ENCODE peak calls at places on chromosomes 5 and 9, in six cellular contexts. One of them, this sample, is unnamed.

GRCh38 chr5:4942831-4943178 is 197.3 kb upstream of the ADAMTS16 start:
- DNase-seq in dermis microvascular lymphatic vessel endothelial cell: no peak
- DNase-seq in stimulated activated CD8-positive, alpha-beta memory T cell treated with anti-CD3 and anti-CD28 coated beads, Interleukin-2, amount 100 ng/mL, for 48 hours: no peak
- DNase-seq in AG09309: no peak
- DNase-seq in activated T-cell treated with anti-CD3 and anti-CD28 coated beads for 4 hours: no peak
- DNase-seq in fibroblast of gingiva: no peak
- DNase-seq in this sample: no peak

GRCh38 chr5:175343292-175343691 is 100.7 kb downstream of the DRD1 start:
- DNase-seq in fibroblast of gingiva: no peak
- DNase-seq in activated T-cell treated with anti-CD3 and anti-CD28 coated beads for 4 hours: no peak
- DNase-seq in dermis microvascular lymphatic vessel endothelial cell: no peak
- DNase-seq in AG09309: no peak
- DNase-seq in stimulated activated CD8-positive, alpha-beta memory T cell treated with anti-CD3 and anti-CD28 coated beads, Interleukin-2, amount 100 ng/mL, for 48 hours: no peak
- DNase-seq in this sample: no peak

GRCh38 chr9:99823392-99824377 is 2.0 kb downstream of the NR4A3 start:
- DNase-seq in activated T-cell treated with anti-CD3 and anti-CD28 coated beads for 4 hours: peak; percentile 92
- DNase-seq in stimulated activated CD8-positive, alpha-beta memory T cell treated with anti-CD3 and anti-CD28 coated beads, Interleukin-2, amount 100 ng/mL, for 48 hours: peak; percentile 86
- DNase-seq in dermis microvascular lymphatic vessel endothelial cell: peak; percentile 31
- DNase-seq in AG09309: no peak
- DNase-seq in fibroblast of gingiva: peak; percentile 43
- DNase-seq in this sample: no peak

GRCh38 chr9:3191715-3192114 is 334.1 kb downstream of the RFX3 start:
- DNase-seq in dermis microvascular lymphatic vessel endothelial cell: no peak
- DNase-seq in activated T-cell treated with anti-CD3 and anti-CD28 coated beads for 4 hours: no peak
- DNase-seq in AG09309: no peak
- DNase-seq in stimulated activated CD8-positive, alpha-beta memory T cell treated with anti-CD3 and anti-CD28 coated beads, Interleukin-2, amount 100 ng/mL, for 48 hours: no peak
- DNase-seq in fibroblast of gingiva: no peak
- DNase-seq in this sample: no peak

GRCh38 chr5:154287136-154287535 is 96.6 kb downstream of the GALNT10 start:
- DNase-seq in stimulated activated CD8-positive, alpha-beta memory T cell treated with anti-CD3 and anti-CD28 coated beads, Interleukin-2, amount 100 ng/mL, for 48 hours: no peak
- DNase-seq in AG09309: no peak
- DNase-seq in dermis microvascular lymphatic vessel endothelial cell: peak; percentile 93
- DNase-seq in fibroblast of gingiva: peak; percentile 52
- DNase-seq in activated T-cell treated with anti-CD3 and anti-CD28 coated beads for 4 hours: no peak
- DNase-seq in this sample: peak; percentile 62

GRCh38 chr5:137619191-137619870 is 116.6 kb downstream of the KLHL3 start:
- DNase-seq in fibroblast of gingiva: peak; percentile 93
- DNase-seq in AG09309: peak; percentile 91
- DNase-seq in activated T-cell treated with anti-CD3 and anti-CD28 coated beads for 4 hours: no peak
- DNase-seq in stimulated activated CD8-positive, alpha-beta memory T cell treated with anti-CD3 and anti-CD28 coated beads, Interleukin-2, amount 100 ng/mL, for 48 hours: no peak
- DNase-seq in dermis microvascular lymphatic vessel endothelial cell: no peak
- DNase-seq in this sample: peak; percentile 74

GRCh38 chr5:158812381-158812780 is 287.3 kb downstream of the EBF1 start:
- DNase-seq in dermis microvascular lymphatic vessel endothelial cell: peak; percentile 75
- DNase-seq in AG09309: no peak
- DNase-seq in activated T-cell treated with anti-CD3 and anti-CD28 coated beads for 4 hours: peak; percentile 18
- DNase-seq in stimulated activated CD8-positive, alpha-beta memory T cell treated with anti-CD3 and anti-CD28 coated beads, Interleukin-2, amount 100 ng/mL, for 48 hours: peak; percentile 8
- DNase-seq in fibroblast of gingiva: no peak
- DNase-seq in this sample: no peak

GRCh38 chr5:66134407-66134843 is 9.7 kb upstream of the SREK1 start:
- DNase-seq in activated T-cell treated with anti-CD3 and anti-CD28 coated beads for 4 hours: no peak
- DNase-seq in AG09309: no peak
- DNase-seq in stimulated activated CD8-positive, alpha-beta memory T cell treated with anti-CD3 and anti-CD28 coated beads, Interleukin-2, amount 100 ng/mL, for 48 hours: no peak
- DNase-seq in dermis microvascular lymphatic vessel endothelial cell: peak; percentile 50
- DNase-seq in fibroblast of gingiva: no peak
- DNase-seq in this sample: no peak

GRCh38 chr5:141864371-141865370 is 13.5 kb downstream of the PCDH1 start:
- DNase-seq in dermis microvascular lymphatic vessel endothelial cell: no peak
- DNase-seq in activated T-cell treated with anti-CD3 and anti-CD28 coated beads for 4 hours: no peak
- DNase-seq in stimulated activated CD8-positive, alpha-beta memory T cell treated with anti-CD3 and anti-CD28 coated beads, Interleukin-2, amount 100 ng/mL, for 48 hours: no peak
- DNase-seq in fibroblast of gingiva: no peak
- DNase-seq in AG09309: no peak
- DNase-seq in this sample: no peak

GRCh38 chr9:38315085-38315595 is 77.4 kb upstream of the ALDH1B1 start:
- DNase-seq in activated T-cell treated with anti-CD3 and anti-CD28 coated beads for 4 hours: no peak
- DNase-seq in stimulated activated CD8-positive, alpha-beta memory T cell treated with anti-CD3 and anti-CD28 coated beads, Interleukin-2, amount 100 ng/mL, for 48 hours: no peak
- DNase-seq in dermis microvascular lymphatic vessel endothelial cell: no peak
- DNase-seq in AG09309: no peak
- DNase-seq in fibroblast of gingiva: no peak
- DNase-seq in this sample: no peak

GRCh38 chr5:1507457-1507856 is 16.3 kb downstream of the LPCAT1 start:
- DNase-seq in AG09309: no peak
- DNase-seq in fibroblast of gingiva: no peak
- DNase-seq in activated T-cell treated with anti-CD3 and anti-CD28 coated beads for 4 hours: no peak
- DNase-seq in dermis microvascular lymphatic vessel endothelial cell: no peak
- DNase-seq in stimulated activated CD8-positive, alpha-beta memory T cell treated with anti-CD3 and anti-CD28 coated beads, Interleukin-2, amount 100 ng/mL, for 48 hours: no peak
- DNase-seq in this sample: no peak

GRCh38 chr5:759111-759741 is 25.3 kb downstream of the ZDHHC11B start:
- DNase-seq in AG09309: no peak
- DNase-seq in fibroblast of gingiva: no peak
- DNase-seq in stimulated activated CD8-positive, alpha-beta memory T cell treated with anti-CD3 and anti-CD28 coated beads, Interleukin-2, amount 100 ng/mL, for 48 hours: no peak
- DNase-seq in activated T-cell treated with anti-CD3 and anti-CD28 coated beads for 4 hours: no peak
- DNase-seq in dermis microvascular lymphatic vessel endothelial cell: peak; percentile 22
- DNase-seq in this sample: no peak

GRCh38 chr9:22142681-22143080 is 133.6 kb upstream of the CDKN2B start:
- DNase-seq in AG09309: no peak
- DNase-seq in activated T-cell treated with anti-CD3 and anti-CD28 coated beads for 4 hours: no peak
- DNase-seq in stimulated activated CD8-positive, alpha-beta memory T cell treated with anti-CD3 and anti-CD28 coated beads, Interleukin-2, amount 100 ng/mL, for 48 hours: no peak
- DNase-seq in dermis microvascular lymphatic vessel endothelial cell: peak; percentile 68
- DNase-seq in fibroblast of gingiva: peak; percentile 4
- DNase-seq in this sample: no peak

GRCh38 chr9:99421369-99421768 is 199.3 kb downstream of the SEC61B start:
- DNase-seq in stimulated activated CD8-positive, alpha-beta memory T cell treated with anti-CD3 and anti-CD28 coated beads, Interleukin-2, amount 100 ng/mL, for 48 hours: no peak
- DNase-seq in fibroblast of gingiva: no peak
- DNase-seq in dermis microvascular lymphatic vessel endothelial cell: no peak
- DNase-seq in activated T-cell treated with anti-CD3 and anti-CD28 coated beads for 4 hours: no peak
- DNase-seq in AG09309: no peak
- DNase-seq in this sample: no peak

GRCh38 chr9:93575706-93576295 is 583 bp upstream of the PHF2 start:
- DNase-seq in AG09309: no peak
- DNase-seq in dermis microvascular lymphatic vessel endothelial cell: peak; percentile 32
- DNase-seq in activated T-cell treated with anti-CD3 and anti-CD28 coated beads for 4 hours: peak; percentile 45
- DNase-seq in stimulated activated CD8-positive, alpha-beta memory T cell treated with anti-CD3 and anti-CD28 coated beads, Interleukin-2, amount 100 ng/mL, for 48 hours: peak; percentile 40
- DNase-seq in fibroblast of gingiva: peak; percentile 44
- DNase-seq in this sample: no peak

GRCh38 chr5:142176255-142176654 is 67.7 kb downstream of the NDFIP1 start:
- DNase-seq in activated T-cell treated with anti-CD3 and anti-CD28 coated beads for 4 hours: no peak
- DNase-seq in dermis microvascular lymphatic vessel endothelial cell: no peak
- DNase-seq in fibroblast of gingiva: no peak
- DNase-seq in AG09309: no peak
- DNase-seq in stimulated activated CD8-positive, alpha-beta memory T cell treated with anti-CD3 and anti-CD28 coated beads, Interleukin-2, amount 100 ng/mL, for 48 hours: no peak
- DNase-seq in this sample: no peak

GRCh38 chr9:84266087-84266561 is 74.4 kb downstream of the SLC28A3 start:
- DNase-seq in activated T-cell treated with anti-CD3 and anti-CD28 coated beads for 4 hours: no peak
- DNase-seq in AG09309: no peak
- DNase-seq in dermis microvascular lymphatic vessel endothelial cell: peak; percentile 2
- DNase-seq in stimulated activated CD8-positive, alpha-beta memory T cell treated with anti-CD3 and anti-CD28 coated beads, Interleukin-2, amount 100 ng/mL, for 48 hours: no peak
- DNase-seq in fibroblast of gingiva: no peak
- DNase-seq in this sample: no peak

GRCh38 chr5:115813719-115814118 is 2.7 kb downstream of the CDO1 start:
- DNase-seq in dermis microvascular lymphatic vessel endothelial cell: no peak
- DNase-seq in activated T-cell treated with anti-CD3 and anti-CD28 coated beads for 4 hours: no peak
- DNase-seq in stimulated activated CD8-positive, alpha-beta memory T cell treated with anti-CD3 and anti-CD28 coated beads, Interleukin-2, amount 100 ng/mL, for 48 hours: no peak
- DNase-seq in AG09309: no peak
- DNase-seq in fibroblast of gingiva: no peak
- DNase-seq in this sample: no peak

GRCh38 chr5:84298628-84299027 is 86.1 kb downstream of the EDIL3 start:
- DNase-seq in fibroblast of gingiva: no peak
- DNase-seq in activated T-cell treated with anti-CD3 and anti-CD28 coated beads for 4 hours: no peak
- DNase-seq in AG09309: no peak
- DNase-seq in stimulated activated CD8-positive, alpha-beta memory T cell treated with anti-CD3 and anti-CD28 coated beads, Interleukin-2, amount 100 ng/mL, for 48 hours: no peak
- DNase-seq in dermis microvascular lymphatic vessel endothelial cell: no peak
- DNase-seq in this sample: no peak

GRCh38 chr9:134297082-134297415 is 29.2 kb upstream of the RXRA start:
- DNase-seq in dermis microvascular lymphatic vessel endothelial cell: no peak
- DNase-seq in stimulated activated CD8-positive, alpha-beta memory T cell treated with anti-CD3 and anti-CD28 coated beads, Interleukin-2, amount 100 ng/mL, for 48 hours: no peak
- DNase-seq in fibroblast of gingiva: no peak
- DNase-seq in activated T-cell treated with anti-CD3 and anti-CD28 coated beads for 4 hours: no peak
- DNase-seq in AG09309: no peak
- DNase-seq in this sample: no peak

GRCh38 chr9:137435381-137435891 is 5.7 kb downstream of the ENTPD8 start:
- DNase-seq in fibroblast of gingiva: no peak
- DNase-seq in stimulated activated CD8-positive, alpha-beta memory T cell treated with anti-CD3 and anti-CD28 coated beads, Interleukin-2, amount 100 ng/mL, for 48 hours: no peak
- DNase-seq in dermis microvascular lymphatic vessel endothelial cell: no peak
- DNase-seq in activated T-cell treated with anti-CD3 and anti-CD28 coated beads for 4 hours: no peak
- DNase-seq in AG09309: no peak
- DNase-seq in this sample: no peak

GRCh38 chr9:114954986-114955623 is 24.7 kb upstream of the TNFSF8 start:
- DNase-seq in AG09309: no peak
- DNase-seq in activated T-cell treated with anti-CD3 and anti-CD28 coated beads for 4 hours: no peak
- DNase-seq in stimulated activated CD8-positive, alpha-beta memory T cell treated with anti-CD3 and anti-CD28 coated beads, Interleukin-2, amount 100 ng/mL, for 48 hours: no peak
- DNase-seq in dermis microvascular lymphatic vessel endothelial cell: no peak
- DNase-seq in fibroblast of gingiva: no peak
- DNase-seq in this sample: no peak

GRCh38 chr5:123429993-123430392 is 6.8 kb upstream of the CEP120 start:
- DNase-seq in activated T-cell treated with anti-CD3 and anti-CD28 coated beads for 4 hours: no peak
- DNase-seq in fibroblast of gingiva: peak; percentile 90
- DNase-seq in dermis microvascular lymphatic vessel endothelial cell: peak; percentile 47
- DNase-seq in stimulated activated CD8-positive, alpha-beta memory T cell treated with anti-CD3 and anti-CD28 coated beads, Interleukin-2, amount 100 ng/mL, for 48 hours: no peak
- DNase-seq in AG09309: peak; percentile 88
- DNase-seq in this sample: no peak

GRCh38 chr5:139854953-139855352 is 59.3 kb downstream of the PSD2 start:
- DNase-seq in fibroblast of gingiva: no peak
- DNase-seq in dermis microvascular lymphatic vessel endothelial cell: no peak
- DNase-seq in activated T-cell treated with anti-CD3 and anti-CD28 coated beads for 4 hours: no peak
- DNase-seq in stimulated activated CD8-positive, alpha-beta memory T cell treated with anti-CD3 and anti-CD28 coated beads, Interleukin-2, amount 100 ng/mL, for 48 hours: no peak
- DNase-seq in AG09309: no peak
- DNase-seq in this sample: no peak

GRCh38 chr9:16639644-16640043 is 230.8 kb downstream of the BNC2 start:
- DNase-seq in AG09309: no peak
- DNase-seq in dermis microvascular lymphatic vessel endothelial cell: no peak
- DNase-seq in fibroblast of gingiva: no peak
- DNase-seq in stimulated activated CD8-positive, alpha-beta memory T cell treated with anti-CD3 and anti-CD28 coated beads, Interleukin-2, amount 100 ng/mL, for 48 hours: no peak
- DNase-seq in activated T-cell treated with anti-CD3 and anti-CD28 coated beads for 4 hours: no peak
- DNase-seq in this sample: no peak

GRCh38 chr5:178388381-178389030 is 155.9 kb upstream of the PHYKPL start:
- DNase-seq in stimulated activated CD8-positive, alpha-beta memory T cell treated with anti-CD3 and anti-CD28 coated beads, Interleukin-2, amount 100 ng/mL, for 48 hours: no peak
- DNase-seq in AG09309: no peak
- DNase-seq in activated T-cell treated with anti-CD3 and anti-CD28 coated beads for 4 hours: no peak
- DNase-seq in fibroblast of gingiva: peak; percentile 29
- DNase-seq in dermis microvascular lymphatic vessel endothelial cell: no peak
- DNase-seq in this sample: no peak

GRCh38 chr9:137694962-137695875 is 76.4 kb downstream of the EHMT1 start:
- DNase-seq in AG09309: no peak
- DNase-seq in dermis microvascular lymphatic vessel endothelial cell: peak; percentile 56
- DNase-seq in stimulated activated CD8-positive, alpha-beta memory T cell treated with anti-CD3 and anti-CD28 coated beads, Interleukin-2, amount 100 ng/mL, for 48 hours: no peak
- DNase-seq in activated T-cell treated with anti-CD3 and anti-CD28 coated beads for 4 hours: no peak
- DNase-seq in fibroblast of gingiva: peak; percentile 27
- DNase-seq in this sample: no peak

GRCh38 chr9:77898864-77899263 is 132.7 kb downstream of the GNAQ start:
- DNase-seq in activated T-cell treated with anti-CD3 and anti-CD28 coated beads for 4 hours: no peak
- DNase-seq in dermis microvascular lymphatic vessel endothelial cell: peak; percentile 60
- DNase-seq in fibroblast of gingiva: no peak
- DNase-seq in AG09309: no peak
- DNase-seq in stimulated activated CD8-positive, alpha-beta memory T cell treated with anti-CD3 and anti-CD28 coated beads, Interleukin-2, amount 100 ng/mL, for 48 hours: no peak
- DNase-seq in this sample: no peak

GRCh38 chr9:125233678-125234077 is 7.5 kb downstream of the HSPA5 start:
- DNase-seq in AG09309: peak; percentile 97
- DNase-seq in activated T-cell treated with anti-CD3 and anti-CD28 coated beads for 4 hours: no peak
- DNase-seq in stimulated activated CD8-positive, alpha-beta memory T cell treated with anti-CD3 and anti-CD28 coated beads, Interleukin-2, amount 100 ng/mL, for 48 hours: no peak
- DNase-seq in fibroblast of gingiva: peak; percentile 96
- DNase-seq in dermis microvascular lymphatic vessel endothelial cell: peak; percentile 92
- DNase-seq in this sample: peak; percentile 77

GRCh38 chr5:149210229-149210628 is 61.4 kb upstream of the AFAP1L1 start:
- DNase-seq in fibroblast of gingiva: no peak
- DNase-seq in activated T-cell treated with anti-CD3 and anti-CD28 coated beads for 4 hours: no peak
- DNase-seq in stimulated activated CD8-positive, alpha-beta memory T cell treated with anti-CD3 and anti-CD28 coated beads, Interleukin-2, amount 100 ng/mL, for 48 hours: no peak
- DNase-seq in AG09309: no peak
- DNase-seq in dermis microvascular lymphatic vessel endothelial cell: peak; percentile 93
- DNase-seq in this sample: no peak

GRCh38 chr9:73265876-73266275 is 114.2 kb downstream of the ANXA1 start:
- DNase-seq in dermis microvascular lymphatic vessel endothelial cell: no peak
- DNase-seq in fibroblast of gingiva: no peak
- DNase-seq in AG09309: no peak
- DNase-seq in stimulated activated CD8-positive, alpha-beta memory T cell treated with anti-CD3 and anti-CD28 coated beads, Interleukin-2, amount 100 ng/mL, for 48 hours: no peak
- DNase-seq in activated T-cell treated with anti-CD3 and anti-CD28 coated beads for 4 hours: no peak
- DNase-seq in this sample: no peak

GRCh38 chr5:158194561-158194961 is 335.6 kb upstream of the CLINT1 start:
- DNase-seq in stimulated activated CD8-positive, alpha-beta memory T cell treated with anti-CD3 and anti-CD28 coated beads, Interleukin-2, amount 100 ng/mL, for 48 hours: no peak
- DNase-seq in fibroblast of gingiva: no peak
- DNase-seq in dermis microvascular lymphatic vessel endothelial cell: no peak
- DNase-seq in AG09309: no peak
- DNase-seq in activated T-cell treated with anti-CD3 and anti-CD28 coated beads for 4 hours: no peak
- DNase-seq in this sample: no peak

GRCh38 chr5:99019812-99020697 is 91.2 kb upstream of the CHD1 start:
- DNase-seq in AG09309: peak; percentile 86
- DNase-seq in fibroblast of gingiva: peak; percentile 83
- DNase-seq in activated T-cell treated with anti-CD3 and anti-CD28 coated beads for 4 hours: no peak
- DNase-seq in stimulated activated CD8-positive, alpha-beta memory T cell treated with anti-CD3 and anti-CD28 coated beads, Interleukin-2, amount 100 ng/mL, for 48 hours: no peak
- DNase-seq in dermis microvascular lymphatic vessel endothelial cell: peak; percentile 93
- DNase-seq in this sample: peak; percentile 24

GRCh38 chr9:93826209-93826608 is 128.9 kb downstream of the BARX1 start:
- DNase-seq in dermis microvascular lymphatic vessel endothelial cell: no peak
- DNase-seq in activated T-cell treated with anti-CD3 and anti-CD28 coated beads for 4 hours: peak; percentile 11
- DNase-seq in fibroblast of gingiva: no peak
- DNase-seq in AG09309: no peak
- DNase-seq in stimulated activated CD8-positive, alpha-beta memory T cell treated with anti-CD3 and anti-CD28 coated beads, Interleukin-2, amount 100 ng/mL, for 48 hours: peak; percentile 33
- DNase-seq in this sample: no peak

GRCh38 chr5:155699385-155699784 is 627.6 kb upstream of the SGCD start:
- DNase-seq in activated T-cell treated with anti-CD3 and anti-CD28 coated beads for 4 hours: no peak
- DNase-seq in stimulated activated CD8-positive, alpha-beta memory T cell treated with anti-CD3 and anti-CD28 coated beads, Interleukin-2, amount 100 ng/mL, for 48 hours: no peak
- DNase-seq in AG09309: no peak
- DNase-seq in fibroblast of gingiva: no peak
- DNase-seq in dermis microvascular lymphatic vessel endothelial cell: no peak
- DNase-seq in this sample: no peak

GRCh38 chr9:127523312-127523851 is 72.1 kb downstream of the LRSAM1 start:
- DNase-seq in fibroblast of gingiva: peak; percentile 66
- DNase-seq in AG09309: no peak
- DNase-seq in dermis microvascular lymphatic vessel endothelial cell: peak; percentile 48
- DNase-seq in stimulated activated CD8-positive, alpha-beta memory T cell treated with anti-CD3 and anti-CD28 coated beads, Interleukin-2, amount 100 ng/mL, for 48 hours: peak; percentile 28
- DNase-seq in activated T-cell treated with anti-CD3 and anti-CD28 coated beads for 4 hours: no peak
- DNase-seq in this sample: no peak

GRCh38 chr5:55432549-55432948 is 102.2 kb downstream of the PLPP1 start:
- DNase-seq in stimulated activated CD8-positive, alpha-beta memory T cell treated with anti-CD3 and anti-CD28 coated beads, Interleukin-2, amount 100 ng/mL, for 48 hours: no peak
- DNase-seq in dermis microvascular lymphatic vessel endothelial cell: no peak
- DNase-seq in fibroblast of gingiva: no peak
- DNase-seq in activated T-cell treated with anti-CD3 and anti-CD28 coated beads for 4 hours: no peak
- DNase-seq in AG09309: no peak
- DNase-seq in this sample: no peak

GRCh38 chr5:174300118-174300940 is 254.8 kb downstream of the NSG2 start:
- DNase-seq in activated T-cell treated with anti-CD3 and anti-CD28 coated beads for 4 hours: no peak
- DNase-seq in stimulated activated CD8-positive, alpha-beta memory T cell treated with anti-CD3 and anti-CD28 coated beads, Interleukin-2, amount 100 ng/mL, for 48 hours: no peak
- DNase-seq in fibroblast of gingiva: no peak
- DNase-seq in AG09309: no peak
- DNase-seq in dermis microvascular lymphatic vessel endothelial cell: no peak
- DNase-seq in this sample: no peak

GRCh38 chr5:93057311-93057710 is 523.7 kb downstream of the NR2F1-AS1 start:
- DNase-seq in stimulated activated CD8-positive, alpha-beta memory T cell treated with anti-CD3 and anti-CD28 coated beads, Interleukin-2, amount 100 ng/mL, for 48 hours: no peak
- DNase-seq in AG09309: no peak
- DNase-seq in fibroblast of gingiva: no peak
- DNase-seq in activated T-cell treated with anti-CD3 and anti-CD28 coated beads for 4 hours: no peak
- DNase-seq in dermis microvascular lymphatic vessel endothelial cell: no peak
- DNase-seq in this sample: no peak

This sample was measured in HS-27A.